ENCODE peak calls at places on chromosomes 13 and 19, in nine cellular contexts. W is stomach, U is NCI-H1105, A is DND-41, S is fibroblast of villous mesenchyme, L is HL-60, H is mammary epithelial cell, C is NCI-H345, R is substantia nigra. E is an unnamed sample.
A peak's percentile ranks its signal among the peaks of the same experiment; 100 is the strongest.

GRCh38 chr13:95573226-95573625 is 20.7 kb downstream of the CLDN10 start:
- DNase-seq in W (no peak), U (no peak), A (no peak), S (no peak), L (no peak), H (peak; percentile 67), C (no peak), R (no peak), E (no peak)

GRCh38 chr19:16273005-16273404 is 51.6 kb upstream of the KLF2 start:
- DNase-seq in W (no peak), U (no peak), A (no peak), S (no peak), L (no peak), H (no peak), C (no peak), R (peak; percentile 5), E (no peak)

GRCh38 chr13:21240586-21240985 is 64.1 kb downstream of the MRPL57 start:
- DNase-seq in W (no peak), U (no peak), A (peak; percentile 56), S (peak; percentile 66), L (no peak), H (no peak), C (no peak), R (no peak), E (no peak)

GRCh38 chr19:20422616-20423205 is 142.9 kb downstream of the ZNF737 start:
- DNase-seq in W (no peak), U (no peak), A (no peak), S (peak; percentile 26), L (no peak), H (no peak), C (no peak), R (no peak), E (no peak)

GRCh38 chr13:48175200-48175599 is 57.8 kb upstream of the ITM2B start:
- DNase-seq in W (no peak), U (no peak), A (no peak), S (no peak), L (no peak), H (no peak), C (no peak), R (no peak), E (no peak)

GRCh38 chr13:106573855-106574254 is 5.9 kb upstream of the ARGLU1 start:
- DNase-seq in W (peak; percentile 61), U (no peak), A (no peak), S (no peak), L (no peak), H (no peak), C (no peak), R (no peak), E (no peak)

GRCh38 chr19:50909240-50910070 is 1.7 kb downstream of the KLK4 start:
- DNase-seq in W (peak; percentile 29), U (peak; percentile 7), A (peak; percentile 23), S (no peak), L (no peak), H (peak; percentile 39), C (no peak), R (no peak), E (no peak)

GRCh38 chr19:28934626-28935025 is 278.3 kb downstream of the UQCRFS1 start:
- DNase-seq in W (no peak), U (no peak), A (no peak), S (no peak), L (no peak), H (no peak), C (no peak), R (no peak), E (no peak)

GRCh38 chr13:104586010-104586746 is 1520.0 kb upstream of the SLC10A2 start:
- DNase-seq in W (no peak), U (no peak), A (no peak), S (peak; percentile 28), L (no peak), H (no peak), C (no peak), R (no peak), E (no peak)

GRCh38 chr19:40592170-40592569 is 9.0 kb upstream of the LTBP4 start:
- DNase-seq in W (no peak), U (peak; percentile 24), A (no peak), S (peak; percentile 66), L (peak; percentile 42), H (peak; percentile 71), C (peak; percentile 67), R (no peak), E (no peak)

GRCh38 chr19:460877-461609 is at the start of gene SHC2:
- DNase-seq in W (peak; percentile 45), U (peak; percentile 35), A (no peak), S (no peak), L (no peak), H (no peak), C (peak; percentile 75), R (no peak), E (no peak)

GRCh38 chr13:58476176-58476575 is 844.6 kb downstream of the PCDH17 start:
- DNase-seq in W (no peak), U (peak; percentile 21), A (no peak), S (no peak), L (no peak), H (no peak), C (peak; percentile 14), R (no peak), E (no peak)

GRCh38 chr13:92989301-92989700 is 237.3 kb upstream of the GPC6 start:
- DNase-seq in W (no peak), U (no peak), A (no peak), S (no peak), L (no peak), H (peak; percentile 72), C (no peak), R (no peak), E (no peak)

GRCh38 chr19:38142176-38143035 is 81.6 kb downstream of the DPF1 start:
- DNase-seq in W (peak; percentile 34), U (peak; percentile 37), A (peak; percentile 53), S (peak; percentile 63), L (peak; percentile 40), H (peak; percentile 32), C (peak; percentile 79), R (peak; percentile 39), E (no peak)

GRCh38 chr19:48659768-48660167 is 13.0 kb downstream of the NTN5 start:
- DNase-seq in W (no peak), U (no peak), A (no peak), S (no peak), L (no peak), H (peak; percentile 52), C (no peak), R (no peak), E (no peak)

GRCh38 chr19:13848811-13849241 is 28.1 kb upstream of the NANOS3 start:
- DNase-seq in W (no peak), U (no peak), A (no peak), S (no peak), L (no peak), H (no peak), C (no peak), R (no peak), E (no peak)

GRCh38 chr13:50116430-50116973 is 101.3 kb downstream of the KCNRG start:
- DNase-seq in W (no peak), U (no peak), A (no peak), S (no peak), L (no peak), H (peak; percentile 17), C (no peak), R (no peak), E (no peak)

GRCh38 chr19:6739390-6739883 is at the start of gene TRIP10:
- DNase-seq in W (peak; percentile 90), U (no peak), A (peak; percentile 87), S (peak; percentile 85), L (peak; percentile 58), H (peak; percentile 57), C (peak; percentile 75), R (peak; percentile 49), E (no peak)